ENCODE peak calls at places on chromosomes 3 and 15, in nine cellular contexts. X is hepatocyte; Q is psoas muscle; D is heart left ventricle; B is breast epithelium; Z is CD4-positive, CD25-positive, alpha-beta regulatory T cell; O is mesendoderm; V is suprapubic skin; N is left ventricle myocardium inferior. W is an unnamed sample. For H3K4me1 and H3K27me3, the result is how much of the 10 kb centered on the place peaks cover.

GRCh38 chr3:129344540-129345220 is 66.0 kb downstream of the HMCES start:
- DNase-seq in X (peak), Q (no peak), D (no peak), B (no peak), Z (no peak), O (peak), V (no peak), N (no peak), W (no peak)

GRCh38 chr15:88649753-88650551 is 11.1 kb downstream of the ISG20 start:
- DNase-seq in X (no peak), Q (no peak), D (no peak), B (no peak), Z (no peak), O (no peak), V (peak), N (no peak), W (no peak)

GRCh38 chr3:11389570-11390268 is 117.5 kb downstream of the ATG7 start:
- DNase-seq in X (no peak), Q (no peak), D (no peak), B (no peak), Z (no peak), O (no peak), V (no peak), N (no peak), W (no peak)

GRCh38 chr3:44227622-44228021 is 14.1 kb upstream of the TOPAZ1 start:
- DNase-seq in X (no peak), Q (no peak), D (no peak), B (no peak), Z (no peak), O (no peak), V (no peak), N (no peak), W (no peak)

GRCh38 chr3:29168686-29169085 is 112.2 kb upstream of the RBMS3 start:
- DNase-seq in X (no peak), Q (no peak), D (no peak), B (no peak), Z (no peak), O (no peak), V (no peak), N (no peak), W (no peak)

GRCh38 chr3:19226516-19226915 is 78.2 kb downstream of the KCNH8 start:
- DNase-seq in X (no peak), Q (no peak), D (no peak), B (no peak), Z (no peak), O (no peak), V (no peak), N (no peak), W (no peak)

GRCh38 chr3:165855581-165855980 is 18.4 kb upstream of the BCHE start:
- DNase-seq in X (no peak), Q (no peak), D (no peak), B (no peak), Z (no peak), O (no peak), V (no peak), N (no peak), W (no peak)

GRCh38 chr3:100941046-100941445 is 52.2 kb downstream of the ABI3BP start:
- DNase-seq in X (no peak), Q (peak), D (no peak), B (no peak), Z (no peak), O (no peak), V (no peak), N (peak), W (no peak)

GRCh38 chr3:53599780-53600179 is 105.4 kb downstream of the CACNA1D start:
- DNase-seq in X (no peak), Q (no peak), D (no peak), B (no peak), Z (no peak), O (no peak), V (no peak), N (no peak), W (no peak)

GRCh38 chr3:134375542-134376384 is 1.5 kb upstream of the AMOTL2 start:
- DNase-seq in X (peak), Q (no peak), D (peak), B (peak), Z (no peak), O (no peak), V (no peak), N (no peak), W (no peak)

GRCh38 chr15:45690581-45691260 is 55.9 kb downstream of the SQOR start:
- DNase-seq in X (no peak), Q (no peak), D (no peak), B (no peak), Z (no peak), O (no peak), V (no peak), N (no peak), W (no peak)
- H3K4me1 ChIP-seq in X (under half), Q (under half), D (under half), B (under half), Z (under half), O (under half), V (under half), N (under half), W (under half)

DNA sequence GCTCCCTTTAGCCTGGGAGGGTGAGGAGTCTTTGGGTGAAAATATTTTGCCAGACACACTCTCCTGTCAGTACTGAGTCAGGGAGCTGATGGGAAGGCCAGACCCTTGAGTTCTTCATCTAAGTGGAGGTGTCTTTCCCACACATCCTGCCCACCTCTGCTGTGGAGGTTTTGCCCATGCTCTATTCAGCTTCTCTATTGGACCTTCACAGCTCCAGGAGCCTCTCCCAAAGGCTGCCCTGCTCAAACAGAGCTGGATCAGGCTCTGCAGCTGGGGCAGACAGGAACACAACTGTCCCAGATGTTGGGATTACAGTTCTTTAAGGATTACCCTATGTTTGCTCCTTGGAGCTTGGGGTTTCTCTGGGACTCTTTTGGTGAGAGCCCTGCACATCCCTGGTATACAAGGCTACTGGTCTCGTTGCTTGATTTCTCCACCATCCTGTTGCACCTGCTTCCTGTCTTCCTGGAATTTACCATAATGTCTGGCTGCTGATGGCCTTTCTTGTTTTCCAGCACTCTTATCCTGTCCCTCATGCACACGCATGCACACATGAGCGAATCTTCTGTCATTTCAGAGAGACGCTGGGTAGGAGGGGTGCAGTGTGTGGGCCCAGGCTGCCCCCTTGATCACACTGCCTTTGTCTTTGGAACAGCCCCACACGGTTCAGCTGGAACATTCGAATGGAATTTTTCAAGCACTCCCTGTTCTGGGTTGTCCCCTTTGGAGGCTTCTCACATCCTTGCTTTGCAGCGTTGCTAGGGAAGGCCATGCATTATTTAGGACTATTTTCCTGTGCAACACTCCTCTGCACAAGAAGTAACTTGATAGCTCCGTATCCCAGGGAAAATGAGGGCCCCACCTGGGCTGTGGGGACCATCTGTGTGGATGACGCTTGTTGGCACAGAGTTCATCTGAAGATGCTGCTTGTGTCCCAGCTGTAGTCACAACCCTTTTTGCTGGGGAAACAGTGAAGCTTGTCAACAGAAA is 78.2 kb downstream of the SPSB4 start:
- DNase-seq in X (no peak), Q (no peak), D (no peak), B (no peak), Z (no peak), O (no peak), V (peak), N (no peak), W (no peak)
- H3K27me3 ChIP-seq in X (under half), Q (under half), D (under half), B (under half), Z (under half), O (under half), V (under half), N (under half), W (under half)

GRCh38 chr3:102159810-102160451 is 274.9 kb upstream of the ZPLD1 start:
- DNase-seq in X (no peak), Q (no peak), D (no peak), B (no peak), Z (no peak), O (no peak), V (no peak), N (no peak), W (no peak)

GRCh38 chr3:102162251-102162650 is 272.6 kb upstream of the ZPLD1 start:
- DNase-seq in X (no peak), Q (no peak), D (no peak), B (no peak), Z (no peak), O (no peak), V (no peak), N (no peak), W (no peak)

GRCh38 chr3:102156426-102156825 is 278.4 kb upstream of the ZPLD1 start:
- DNase-seq in X (peak), Q (no peak), D (no peak), B (no peak), Z (no peak), O (no peak), V (no peak), N (no peak), W (no peak)

GRCh38 chr3:102161362-102162006 is 273.3 kb upstream of the ZPLD1 start:
- DNase-seq in X (no peak), Q (no peak), D (no peak), B (no peak), Z (no peak), O (no peak), V (no peak), N (no peak), W (no peak)

GRCh38 chr3:102158080-102158756 is 276.6 kb upstream of the ZPLD1 start:
- DNase-seq in X (no peak), Q (no peak), D (no peak), B (no peak), Z (no peak), O (no peak), V (no peak), N (no peak), W (no peak)
- H3K4me1 ChIP-seq in X (under half), Q (under half), D (under half), B (under half), Z (under half), O (under half), V (under half), N (under half), W (under half)

DNA sequence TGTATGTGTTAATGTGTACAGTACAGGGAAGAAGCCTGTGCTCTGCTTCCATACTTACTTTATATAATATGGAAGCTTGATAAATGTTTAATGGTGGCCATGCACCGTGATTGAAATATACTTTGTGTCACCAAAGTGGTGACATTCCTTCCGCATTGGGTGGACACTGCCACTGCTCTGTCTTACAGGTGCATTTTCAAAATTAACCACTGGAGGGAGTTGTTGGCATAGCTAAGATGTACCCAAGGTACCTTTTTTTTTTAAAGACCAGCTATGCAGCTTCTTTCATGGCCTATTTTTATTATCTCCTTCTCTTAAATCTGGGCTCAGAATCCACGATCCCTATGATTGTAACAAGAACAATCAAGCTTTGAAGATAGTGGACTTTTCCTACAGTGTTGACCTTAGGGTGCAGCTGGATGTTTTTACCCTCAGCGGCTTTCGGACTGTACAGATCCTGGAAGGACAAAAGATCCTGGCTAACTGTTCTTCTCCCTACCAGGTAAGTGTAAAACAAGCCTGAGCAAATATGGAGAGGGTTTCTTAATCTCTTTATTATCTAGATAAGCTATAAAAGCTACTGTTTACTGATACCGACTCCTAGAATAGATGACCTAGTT is 21.6 kb upstream of the PAK6 start:
- DNase-seq in X (peak), Q (peak), D (peak), B (no peak), Z (peak), O (peak), V (no peak), N (no peak), W (peak)
- H3K27me3 ChIP-seq in X (under half), Q (under half), D (under half), B (under half), Z (under half), O (under half), V (under half), N (under half), W (under half)

DNA sequence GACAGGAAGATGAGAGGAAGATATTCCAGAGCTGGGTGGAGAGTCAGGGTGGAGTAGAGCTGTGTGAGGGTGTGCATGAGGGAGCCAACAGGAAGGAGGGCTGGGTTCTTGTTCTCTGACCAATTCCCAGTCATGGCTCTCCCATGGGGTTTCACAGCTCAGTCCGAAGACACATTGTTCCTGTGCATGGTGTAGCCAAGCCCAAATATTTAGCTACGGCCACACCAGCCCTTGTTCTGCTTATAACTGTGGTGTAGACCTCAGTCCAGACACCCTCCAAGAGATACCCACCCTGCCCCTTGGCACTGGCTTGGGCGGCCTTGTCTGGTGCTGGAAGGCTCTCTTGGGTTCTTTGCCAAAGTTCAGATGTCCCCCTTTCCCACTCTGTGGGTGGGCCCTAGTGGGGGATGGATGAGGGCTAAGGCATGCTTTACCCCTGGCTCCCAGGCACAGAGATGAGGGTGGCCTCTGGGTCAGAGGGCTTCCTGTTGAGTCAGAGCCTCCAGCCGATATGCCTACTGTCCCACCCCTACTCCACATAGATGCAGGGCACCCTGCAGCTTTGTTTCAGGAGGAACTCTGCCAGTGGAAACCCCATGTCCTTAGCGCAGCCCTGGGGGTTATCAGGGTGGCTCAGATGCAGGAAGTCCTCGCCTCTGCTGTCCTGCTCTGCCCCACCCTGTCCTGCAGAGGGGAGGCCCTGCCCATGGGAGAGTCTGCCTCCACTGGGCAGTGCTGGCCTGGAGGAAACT is 271.2 kb upstream of the CTDSPL start:
- DNase-seq in X (no peak), Q (peak), D (peak), B (no peak), Z (no peak), O (peak), V (peak), N (peak), W (no peak)
- H3K4me1 ChIP-seq in X (under half), Q (under half), D (under half), B (under half), Z (under half), O (under half), V (under half), N (half or more), W (under half)

GRCh38 chr3:123032057-123032456 is 4.5 kb upstream of the SEMA5B start:
- DNase-seq in X (no peak), Q (no peak), D (no peak), B (no peak), Z (no peak), O (no peak), V (no peak), N (no peak), W (no peak)
- H3K27me3 ChIP-seq in X (under half), Q (under half), D (under half), B (under half), Z (under half), O (under half), V (half or more), N (under half), W (under half)

DNA sequence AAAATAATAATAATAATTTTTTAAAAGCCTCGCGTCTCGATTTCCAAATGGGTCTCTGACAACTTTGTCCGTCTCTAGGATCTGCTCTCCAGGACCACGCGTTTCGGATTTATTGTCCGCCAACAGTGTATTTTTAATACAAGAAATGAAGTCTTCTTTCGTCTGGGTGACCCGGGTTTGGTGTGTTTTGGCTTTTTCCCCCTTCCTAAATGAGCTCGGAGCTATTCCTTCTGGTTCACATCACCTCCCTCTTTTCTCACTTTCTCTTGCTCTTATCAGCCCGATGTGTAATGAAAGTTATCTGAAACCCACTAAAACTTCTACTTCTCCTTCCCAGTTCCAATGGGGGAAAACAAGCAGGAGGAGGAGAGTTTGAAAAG is 516.7 kb downstream of the MECOM start:
- DNase-seq in X (no peak), Q (no peak), D (no peak), B (no peak), Z (no peak), O (peak), V (no peak), N (no peak), W (no peak)
- H3K4me1 ChIP-seq in X (under half), Q (under half), D (under half), B (under half), Z (under half), O (under half), V (under half), N (under half), W (under half)

DNA sequence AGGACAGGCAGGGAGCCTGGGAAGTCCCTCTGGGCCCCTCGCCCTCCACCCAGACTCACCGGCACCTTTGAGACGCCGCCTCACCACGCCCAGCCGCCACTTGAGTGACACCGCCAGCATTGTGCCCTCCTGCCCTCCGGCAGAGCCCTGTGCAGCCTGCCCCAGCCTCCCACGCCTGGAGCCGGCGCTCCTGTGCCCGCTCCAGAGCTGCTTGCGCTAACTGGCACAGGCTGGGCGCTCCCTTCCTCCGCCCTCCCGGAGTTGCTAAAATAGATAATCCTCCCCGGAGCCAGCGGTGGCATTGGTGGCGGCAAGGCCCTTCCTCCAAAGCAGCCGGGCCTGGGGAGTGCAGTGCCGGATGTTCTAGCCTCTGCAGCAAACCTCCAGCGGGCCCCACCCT is 15.7 kb upstream of the GRIP2 start:
- DNase-seq in X (peak), Q (peak), D (peak), B (no peak), Z (no peak), O (peak), V (no peak), N (peak), W (no peak)
- H3K27me3 ChIP-seq in X (under half), Q (under half), D (under half), B (under half), Z (under half), O (under half), V (under half), N (under half), W (under half)

W was measured in Caco-2.